ENCODE peak calls at places on chromosome 22, in six cellular contexts. D is GM23338, B is HCT116, I is GM12878, F is SK-N-SH, H is HL-60. N is an unnamed sample.

GRCh38 chr22:37731804-37732471 is 35.1 kb downstream of the TRIOBP start:
- DNase-seq in D (no peak), I (no peak), H (no peak), B (no peak), F (no peak), N (no peak)

GRCh38 chr22:35023692-35024363 is 42.1 kb upstream of the ISX start:
- DNase-seq in F (peak; percentile 72), D (peak; percentile 92), I (no peak), B (peak; percentile 28), H (peak; percentile 15), N (peak; percentile 13)

GRCh38 chr22:38968801-38969200 is 11.4 kb downstream of the APOBEC3A start:
- DNase-seq in H (no peak), I (no peak), D (no peak), F (no peak), B (no peak), N (no peak)

GRCh38 chr22:19874307-19875060 is 19.8 kb upstream of the GNB1L start:
- DNase-seq in B (no peak), D (peak; percentile 34), F (peak; percentile 31), I (no peak), H (no peak), N (no peak)

GRCh38 chr22:43882122-43882767 is 9.6 kb downstream of the PNPLA5 start:
- DNase-seq in F (no peak), B (no peak), D (no peak), H (no peak), I (no peak), N (no peak)

GRCh38 chr22:22735695-22736611 is 91.5 kb downstream of the GGTLC2 start:
- DNase-seq in I (no peak), H (no peak), B (no peak), F (no peak), D (no peak), N (no peak)

GRCh38 chr22:17130199-17130598 is 9.0 kb upstream of the TMEM121B start:
- DNase-seq in D (no peak), H (no peak), B (no peak), I (no peak), F (no peak), N (no peak)

GRCh38 chr22:37455896-37456295 is 28.6 kb upstream of the ELFN2 start:
- DNase-seq in I (no peak), H (no peak), B (no peak), F (no peak), D (no peak), N (no peak)

GRCh38 chr22:19871845-19872778 is 17.4 kb upstream of the GNB1L start:
- DNase-seq in D (no peak), H (no peak), I (no peak), B (no peak), F (no peak), N (no peak)

GRCh38 chr22:20155330-20156041 is 4.6 kb upstream of the CCDC188 start:
- DNase-seq in D (no peak), I (no peak), F (peak; percentile 96), B (no peak), H (peak; percentile 41), N (no peak)

GRCh38 chr22:50192825-50193204 is 7.1 kb downstream of the TRABD start:
- DNase-seq in H (no peak), F (no peak), B (no peak), D (no peak), I (no peak), N (no peak)

GRCh38 chr22:38694049-38694448 is 6.7 kb downstream of the JOSD1 start:
- DNase-seq in D (no peak), F (no peak), I (no peak), B (no peak), H (no peak), N (no peak)

GRCh38 chr22:17915188-17915587 is 109.2 kb downstream of the MICAL3 start:
- DNase-seq in B (no peak), D (no peak), H (no peak), I (no peak), F (no peak), N (no peak)

GRCh38 chr22:34877506-34877905 is 188.5 kb upstream of the ISX start:
- DNase-seq in H (no peak), B (no peak), I (no peak), D (no peak), F (no peak), N (no peak)

GRCh38 chr22:49569286-49570031 is 258.2 kb downstream of the BRD1 start:
- DNase-seq in I (no peak), B (no peak), D (no peak), H (no peak), F (no peak), N (no peak)

GRCh38 chr22:48564995-48565394 is 1262.7 kb downstream of the BRD1 start:
- DNase-seq in I (no peak), H (no peak), D (no peak), B (no peak), F (no peak), N (no peak)

GRCh38 chr22:44620129-44620840 is 81.7 kb upstream of the PRR5 start:
- DNase-seq in H (peak; percentile 60), B (no peak), D (peak; percentile 97), F (peak; percentile 75), I (no peak), N (no peak)

GRCh38 chr22:42069801-42070516 is 653 bp downstream of the NAGA start:
- DNase-seq in H (peak; percentile 79), B (no peak), I (no peak), F (no peak), D (no peak), N (no peak)

GRCh38 chr22:42067706-42068350 is 2.8 kb downstream of the NAGA start:
- DNase-seq in D (no peak), I (no peak), F (no peak), H (no peak), B (no peak), N (no peak)

GRCh38 chr22:42066937-42067336 is 3.7 kb downstream of the NAGA start:
- DNase-seq in F (no peak), B (no peak), D (no peak), H (no peak), I (no peak), N (no peak)

GRCh38 chr22:42066133-42066761 is 4.4 kb downstream of the NAGA start:
- DNase-seq in H (no peak), D (no peak), B (no peak), I (no peak), F (no peak), N (no peak)

DNA sequence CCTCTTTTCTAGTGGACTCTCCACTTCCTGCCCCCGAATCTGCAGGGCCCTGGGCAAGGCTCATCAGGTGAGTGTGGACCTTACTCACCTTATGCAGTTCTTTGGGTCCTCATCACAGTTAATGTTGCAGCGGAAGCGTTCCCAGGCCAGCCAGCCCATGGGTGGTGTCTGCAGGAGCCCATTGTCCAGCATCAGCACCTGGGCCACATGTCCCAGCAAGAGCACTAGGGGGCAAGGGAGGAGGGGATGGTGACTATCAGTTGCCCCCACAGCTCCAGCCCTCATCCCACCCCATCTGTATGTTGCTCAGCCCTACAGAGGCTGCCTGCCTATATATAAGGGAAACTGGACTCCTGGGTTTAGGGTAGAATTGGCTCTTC is 2.3 kb downstream of the NAGA start:
- DNase-seq in I (no peak), B (no peak), H (no peak), D (no peak), F (no peak), N (no peak)
- TF ChIP-seq REST in I (no peak), B (no peak), H (no peak), D (no peak), F (no peak), N (no peak)

GRCh38 chr22:29706991-29707390 is 12.8 kb upstream of the CABP7 start:
- DNase-seq in D (no peak), I (no peak), F (no peak), B (no peak), H (no peak), N (no peak)
- TF ChIP-seq CTCF in D (no peak), I (no peak), F (no peak), B (no peak), H (no peak), N (no peak)

DNA sequence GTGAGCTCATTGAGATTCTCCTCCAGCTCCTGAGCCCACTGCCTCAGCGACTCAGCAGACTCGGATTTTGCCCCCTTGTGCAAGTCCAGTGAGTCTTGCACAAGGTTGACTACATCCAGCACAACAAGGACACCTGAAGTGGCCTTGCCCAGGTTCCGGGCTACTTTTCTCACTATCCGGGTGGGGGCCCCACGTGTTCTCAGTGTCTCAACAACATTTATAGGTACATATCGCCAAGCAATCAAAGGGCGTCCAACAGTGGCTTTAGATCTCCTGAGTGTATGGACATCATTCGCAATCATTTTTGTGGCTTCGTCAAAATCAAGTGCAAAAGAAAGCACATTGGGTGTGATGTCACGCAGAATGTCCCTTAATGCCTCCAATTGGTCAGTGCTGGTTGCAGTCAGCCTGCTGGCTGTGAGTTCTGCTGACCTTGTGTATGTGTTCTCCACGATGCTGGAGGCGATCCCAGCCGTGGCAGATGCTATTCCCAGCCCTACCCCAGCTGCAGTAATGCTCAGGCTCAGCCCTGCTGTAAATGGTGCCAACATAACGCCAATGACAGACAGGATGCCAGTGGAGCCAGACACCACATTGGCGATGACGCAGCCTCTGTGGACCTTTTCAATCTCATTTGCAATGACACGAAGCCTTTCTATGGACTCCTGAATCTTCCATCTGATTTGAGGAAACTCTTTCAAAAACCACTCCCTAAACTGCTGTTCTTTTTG is 10.3 kb downstream of the APOL4 start:
- DNase-seq in H (no peak), I (no peak), F (no peak), D (no peak), B (no peak), N (no peak)
- TF ChIP-seq POLR2AphosphoS5 in H (no peak), I (no peak), F (no peak), D (no peak), B (no peak), N (no peak)

GRCh38 chr22:32987081-32987631 is 71.0 kb downstream of the SYN3 start:
- DNase-seq in I (no peak), H (no peak), D (peak; percentile 77), B (no peak), F (no peak), N (no peak)
- TF ChIP-seq REST in I (no peak), H (no peak), D (no peak), B (no peak), F (no peak), N (no peak)

GRCh38 chr22:46225631-46226030 is 24.5 kb downstream of the CDPF1 start:
- DNase-seq in B (no peak), F (no peak), I (no peak), D (no peak), H (no peak), N (no peak)
- TF ChIP-seq CTCF in B (no peak), F (no peak), I (no peak), D (no peak), H (no peak), N (no peak)

GRCh38 chr22:42074153-42074750 is at the start of gene PHETA2:
- DNase-seq in F (peak; percentile 65), B (no peak), H (no peak), D (peak; percentile 68), I (no peak), N (no peak)
- TF ChIP-seq POLR2AphosphoS5 in F (no peak), B (no peak), H (no peak), D (peak; percentile 17), I (no peak), N (no peak)

GRCh38 chr22:25666308-25666707 is 75.7 kb upstream of the MYO18B start:
- DNase-seq in D (peak; percentile 34), H (peak; percentile 12), I (no peak), B (no peak), F (no peak), N (no peak)
- TF ChIP-seq REST in D (no peak), H (no peak), I (no peak), B (no peak), F (no peak), N (no peak)

GRCh38 chr22:28568099-28568498 is 111.5 kb downstream of the TTC28 start:
- DNase-seq in F (no peak), I (no peak), D (no peak), B (no peak), H (no peak), N (no peak)
- TF ChIP-seq CTCF in F (no peak), I (no peak), D (no peak), B (no peak), H (no peak), N (no peak)